ENCODE peak calls at places on chromosomes 13 and 19, in ten cellular contexts. X, W, G, R, D, S, F, C, Z and Y are unnamed samples.

GRCh38 chr13:25686831-25687495 is 315.2 kb downstream of the ATP8A2 start:
- DNase-seq in G (no peak), D (no peak), S (no peak), F (no peak), W (no peak), X (no peak), R (no peak), Z (no peak), C (no peak), Y (no peak)

GRCh38 chr19:18274303-18274775 is at the start of gene IQCN:
- DNase-seq in F (no peak), G (peak; percentile 43), X (no peak), Z (no peak), R (peak; percentile 27), D (peak; percentile 75), C (no peak), S (no peak), W (peak; percentile 41), Y (no peak)

GRCh38 chr19:35109395-35110112 is 6.1 kb upstream of the FXYD3 start:
- DNase-seq in X (no peak), S (no peak), F (no peak), R (peak; percentile 88), W (no peak), Z (peak; percentile 64), D (no peak), G (no peak), C (no peak), Y (no peak)

GRCh38 chr13:45473627-45474026 is 8.9 kb downstream of the COG3 start:
- DNase-seq in F (no peak), R (no peak), W (no peak), S (no peak), C (no peak), G (peak; percentile 19), Z (no peak), X (no peak), D (peak; percentile 65), Y (no peak)

GRCh38 chr13:44148159-44148929 is 225.3 kb upstream of the SERP2 start:
- DNase-seq in F (peak; percentile 20), X (no peak), C (no peak), W (no peak), S (peak; percentile 39), Z (peak; percentile 59), G (no peak), R (no peak), D (no peak), Y (no peak)

GRCh38 chr19:35592226-35592625 is 6.3 kb downstream of the PMIS2 start:
- DNase-seq in S (peak; percentile 24), G (no peak), Z (no peak), X (no peak), C (no peak), W (no peak), R (peak; percentile 30), D (peak; percentile 76), F (peak; percentile 37), Y (no peak)

GRCh38 chr13:32695602-32696250 is 109.5 kb downstream of the PDS5B start:
- DNase-seq in S (no peak), G (no peak), R (no peak), Z (no peak), F (peak; percentile 2), W (no peak), X (no peak), C (no peak), D (no peak), Y (no peak)

GRCh38 chr19:3852177-3852511 is 16.7 kb downstream of the ZFR2 start:
- DNase-seq in F (no peak), G (no peak), C (no peak), S (no peak), D (no peak), X (no peak), R (no peak), W (no peak), Z (no peak), Y (no peak)

DNA sequence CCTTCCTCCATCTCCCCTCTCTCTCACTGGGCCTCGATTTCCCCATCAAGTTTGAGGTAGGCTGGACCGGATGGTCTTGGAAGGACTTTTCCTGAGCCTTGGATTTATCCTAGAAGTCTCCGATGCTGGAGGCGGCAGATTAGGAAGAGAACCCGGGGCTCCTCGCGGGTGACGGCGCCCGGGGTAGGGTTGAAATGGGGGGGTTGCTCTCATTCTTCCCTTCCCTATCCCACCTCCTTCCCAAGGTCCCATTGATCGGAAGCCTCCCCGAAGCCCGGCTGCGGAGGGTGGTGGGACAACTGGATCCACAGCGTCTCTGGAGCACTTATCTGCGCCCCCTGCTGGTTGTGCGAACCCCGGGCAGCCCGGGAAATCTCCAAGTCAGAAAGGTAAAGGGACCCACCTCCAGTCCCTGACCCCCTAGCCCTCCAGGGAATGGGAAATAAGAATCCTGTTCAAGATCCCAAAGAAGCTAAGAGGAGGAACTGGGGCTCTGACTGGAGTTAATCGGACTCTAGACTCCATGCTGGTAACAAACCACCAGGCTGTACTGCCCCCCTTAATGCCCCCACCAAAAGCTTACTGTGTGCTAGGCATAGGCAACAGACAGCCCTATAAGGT is 812 bp downstream of the QPCTL start:
- DNase-seq in X (peak; percentile 88), R (peak; percentile 92), S (peak; percentile 55), W (peak; percentile 58), D (peak; percentile 95), C (no peak), G (peak; percentile 67), F (peak; percentile 57), Z (peak; percentile 84), Y (peak; percentile 71)
- TF ChIP-seq CTCF in X (peak; percentile 93), R (peak; percentile 96), S (peak; percentile 96), W (peak; percentile 96), D (peak; percentile 92), C (peak; percentile 98), G (peak; percentile 84), F (peak; percentile 84), Z (peak; percentile 92), Y (peak; percentile 84)

GRCh38 chr13:28545583-28546333 is 50.8 kb upstream of the FLT1 start:
- DNase-seq in C (no peak), F (no peak), R (no peak), S (no peak), D (no peak), X (no peak), G (no peak), W (no peak), Z (no peak), Y (no peak)

GRCh38 chr13:28551498-28551895 is 56.6 kb upstream of the FLT1 start:
- DNase-seq in Z (no peak), S (no peak), W (no peak), C (no peak), F (no peak), X (no peak), D (no peak), R (no peak), G (no peak), Y (no peak)

GRCh38 chr13:28550721-28551497 is 56.0 kb upstream of the FLT1 start:
- DNase-seq in S (no peak), D (no peak), G (no peak), R (no peak), W (no peak), X (no peak), F (no peak), C (no peak), Z (no peak), Y (no peak)

GRCh38 chr13:28548468-28548867 is 53.5 kb upstream of the FLT1 start:
- DNase-seq in Z (no peak), X (no peak), R (no peak), S (no peak), W (no peak), D (no peak), G (no peak), F (no peak), C (no peak), Y (no peak)

DNA sequence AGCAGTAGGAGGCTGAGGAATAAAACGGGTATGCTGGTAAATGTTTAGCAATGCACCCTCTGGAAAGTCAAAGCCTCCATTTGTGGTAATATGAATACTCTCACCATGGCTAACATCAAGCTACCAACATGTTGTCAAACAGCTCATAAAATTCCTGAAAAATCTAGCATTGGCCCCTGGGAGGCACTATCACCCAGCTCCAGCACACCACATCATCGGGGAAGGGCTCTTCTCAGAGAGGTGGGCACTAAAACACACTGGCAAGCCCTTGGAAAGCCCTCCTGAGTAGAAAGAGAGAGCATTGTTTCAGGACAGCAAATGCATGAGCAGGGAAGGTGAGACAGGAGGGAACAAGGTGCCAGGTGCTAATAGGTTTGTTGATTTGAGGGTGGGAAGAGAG is 53.9 kb upstream of the FLT1 start:
- DNase-seq in R (no peak), G (no peak), X (no peak), Z (no peak), D (peak; percentile 74), F (no peak), S (no peak), C (no peak), W (no peak), Y (no peak)
- TF ChIP-seq CTCF in R (no peak), G (no peak), X (no peak), Z (no peak), D (peak; percentile 64), F (peak; percentile 24), S (no peak), C (peak; percentile 15), W (peak; percentile 55), Y (no peak)

GRCh38 chr13:61954092-61954491 is 538.4 kb upstream of the PCDH20 start:
- DNase-seq in F (peak; percentile 0), C (no peak), G (no peak), S (no peak), R (no peak), X (no peak), W (no peak), D (no peak), Z (no peak), Y (no peak)
- TF ChIP-seq CTCF in F (no peak), C (no peak), G (no peak), S (peak; percentile 42), R (no peak), X (peak; percentile 68), W (peak; percentile 19), D (peak; percentile 76), Z (peak; percentile 60), Y (no peak)

GRCh38 chr19:41861098-41861768 is 1.2 kb downstream of the RPS19 start:
- DNase-seq in G (no peak), C (no peak), D (no peak), X (no peak), R (no peak), Z (no peak), F (no peak), S (no peak), W (no peak), Y (no peak)

GRCh38 chr19:41860419-41861097 is 503 bp downstream of the RPS19 start:
- DNase-seq in F (no peak), W (no peak), C (no peak), G (no peak), D (peak; percentile 53), X (no peak), S (no peak), R (no peak), Z (no peak), Y (no peak)

GRCh38 chr19:41861846-41862245 is 1.8 kb downstream of the RPS19 start:
- DNase-seq in F (no peak), R (no peak), S (no peak), G (no peak), C (no peak), Z (no peak), X (no peak), D (no peak), W (no peak), Y (no peak)

GRCh38 chr19:41859213-41859617 is 840 bp upstream of the RPS19 start:
- DNase-seq in D (no peak), R (no peak), S (no peak), F (no peak), X (no peak), Z (no peak), W (no peak), G (no peak), C (no peak), Y (no peak)

DNA sequence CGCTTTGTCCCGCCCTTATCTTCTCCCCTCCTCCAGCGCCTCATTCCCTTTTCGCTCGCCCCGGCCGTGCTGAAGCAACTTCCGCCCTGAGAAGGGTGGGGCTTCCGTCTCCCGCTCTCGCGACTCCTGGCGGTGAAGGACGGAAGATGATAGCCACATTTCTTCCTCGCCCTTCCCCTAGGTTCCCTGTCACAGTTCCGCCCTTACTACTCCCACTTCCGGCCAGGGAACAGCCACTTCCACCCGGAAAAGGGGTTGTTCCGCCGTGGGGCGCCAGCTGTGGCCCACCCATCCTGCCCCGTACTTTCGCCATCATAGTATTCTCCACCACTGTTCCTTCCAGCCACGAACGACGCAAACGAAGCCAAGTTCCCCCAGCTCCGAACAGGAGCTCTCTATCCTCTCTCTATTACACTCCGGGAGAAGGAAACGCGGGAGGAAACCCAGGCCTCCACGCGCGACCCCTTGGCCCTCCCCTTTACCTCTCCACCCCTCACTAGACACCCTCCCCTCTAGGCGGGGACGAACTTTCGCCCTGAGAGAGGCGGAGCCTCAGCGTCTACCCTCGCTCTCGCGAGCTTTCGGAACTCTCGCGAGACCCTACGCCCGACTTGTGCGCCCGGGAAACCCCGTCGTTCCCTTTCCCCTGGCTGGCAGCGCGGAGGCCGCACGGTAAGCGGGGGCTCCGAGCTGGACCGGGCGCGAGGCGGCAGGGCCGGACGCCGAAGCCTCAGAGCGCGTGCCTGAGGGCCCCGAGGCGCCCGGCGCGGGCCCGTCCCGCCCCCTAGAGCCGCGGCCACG is at the start of gene RPS19:
- DNase-seq in Z (peak; percentile 99), C (peak; percentile 96), R (peak; percentile 98), W (peak; percentile 98), G (peak; percentile 95), D (peak; percentile 99), S (peak; percentile 99), X (peak; percentile 99), F (peak; percentile 98), Y (peak; percentile 98)
- TF ChIP-seq CTCF in Z (peak; percentile 88), C (peak; percentile 59), R (peak; percentile 87), W (peak; percentile 86), G (peak; percentile 84), D (peak; percentile 72), S (peak; percentile 62), X (peak; percentile 69), F (peak; percentile 58), Y (peak; percentile 72)